ENCODE peak calls at places on chromosomes 16 and 17, in four cellular contexts. One of them, this sample, is unnamed.

GRCh38 chr16:29809850-29810698 is 1.9 kb upstream of the PRRT2 start:
- DNase-seq in tibial nerve: no peak
- DNase-seq in IMR-90: no peak
- DNase-seq in uterus: peak; percentile 39
- DNase-seq in this sample: no peak

GRCh38 chr16:24918641-24919040 is 72.9 kb downstream of the SLC5A11 start:
- DNase-seq in tibial nerve: no peak
- DNase-seq in IMR-90: no peak
- DNase-seq in uterus: no peak
- DNase-seq in this sample: no peak

GRCh38 chr16:84988328-84989080 is 22.8 kb downstream of the ZDHHC7 start:
- DNase-seq in tibial nerve: no peak
- DNase-seq in IMR-90: no peak
- DNase-seq in uterus: no peak
- DNase-seq in this sample: no peak

GRCh38 chr17:74746376-74746775 is 2.1 kb upstream of the NHERF1 start:
- DNase-seq in tibial nerve: no peak
- DNase-seq in IMR-90: no peak
- DNase-seq in uterus: no peak
- DNase-seq in this sample: no peak

GRCh38 chr17:32350662-32351418 is 883 bp downstream of the ZNF207 start:
- DNase-seq in tibial nerve: no peak
- DNase-seq in IMR-90: peak; percentile 62
- DNase-seq in uterus: no peak
- DNase-seq in this sample: no peak

GRCh38 chr16:54318941-54319340 is 32.4 kb upstream of the IRX3 start:
- DNase-seq in tibial nerve: no peak
- DNase-seq in IMR-90: no peak
- DNase-seq in uterus: no peak
- DNase-seq in this sample: no peak

GRCh38 chr16:10738231-10739077 is 5.2 kb upstream of the NUBP1 start:
- DNase-seq in tibial nerve: no peak
- DNase-seq in IMR-90: peak; percentile 78
- DNase-seq in uterus: peak; percentile 50
- DNase-seq in this sample: no peak

GRCh38 chr16:47026947-47027346 is 53.5 kb upstream of the DNAJA2 start:
- DNase-seq in tibial nerve: no peak
- DNase-seq in IMR-90: no peak
- DNase-seq in uterus: no peak
- DNase-seq in this sample: no peak

GRCh38 chr17:2027528-2028233 is 2.3 kb upstream of the DPH1 start:
- DNase-seq in tibial nerve: no peak
- DNase-seq in IMR-90: no peak
- DNase-seq in uterus: no peak
- DNase-seq in this sample: peak; percentile 65

GRCh38 chr16:67598527-67598926 is 36.2 kb downstream of the CTCF start:
- DNase-seq in tibial nerve: no peak
- DNase-seq in IMR-90: peak; percentile 54
- DNase-seq in uterus: no peak
- DNase-seq in this sample: no peak

DNA sequence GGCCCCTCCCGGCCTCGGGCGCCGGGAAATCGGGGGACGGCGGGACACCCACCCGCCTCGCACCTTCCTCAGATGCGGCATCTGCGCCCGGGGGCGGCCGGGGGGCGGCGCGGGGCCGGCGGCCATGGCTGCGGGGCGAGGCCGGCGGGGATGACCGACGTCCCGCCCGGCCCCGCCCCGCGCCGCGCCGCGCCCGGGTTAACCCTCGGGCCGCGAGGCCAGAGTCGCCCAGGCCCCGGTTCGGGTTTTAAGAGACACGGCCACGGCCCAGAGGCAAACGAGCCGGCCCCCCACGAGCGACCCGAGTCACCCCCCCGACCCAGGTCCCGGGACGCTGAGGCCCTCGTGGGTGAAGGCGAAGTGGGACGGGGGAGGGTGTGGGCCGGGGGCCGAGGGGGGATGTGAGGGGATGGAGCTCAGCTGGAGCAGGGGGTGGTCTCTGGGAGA is at the start of gene RGS11:
- DNase-seq in tibial nerve: no peak
- DNase-seq in IMR-90: no peak
- DNase-seq in uterus: no peak
- DNase-seq in this sample: no peak
- H3K4me3 ChIP-seq in tibial nerve: peak within 1 kb of the TSS; percentile 47
- H3K4me3 ChIP-seq in IMR-90: peak within 1 kb of the TSS; percentile 45
- H3K4me3 ChIP-seq in uterus: peak within 1 kb of the TSS; percentile 22
- H3K4me3 ChIP-seq in this sample: peak within 1 kb of the TSS; percentile 50

GRCh38 chr17:80743181-80743771 is 198.6 kb downstream of the RPTOR start:
- DNase-seq in tibial nerve: no peak
- DNase-seq in IMR-90: no peak
- DNase-seq in uterus: no peak
- DNase-seq in this sample: no peak
- TF ChIP-seq POLR2A in tibial nerve: no peak
- TF ChIP-seq POLR2A in IMR-90: no peak
- TF ChIP-seq POLR2A in uterus: no peak
- TF ChIP-seq POLR2A in this sample: no peak

DNA sequence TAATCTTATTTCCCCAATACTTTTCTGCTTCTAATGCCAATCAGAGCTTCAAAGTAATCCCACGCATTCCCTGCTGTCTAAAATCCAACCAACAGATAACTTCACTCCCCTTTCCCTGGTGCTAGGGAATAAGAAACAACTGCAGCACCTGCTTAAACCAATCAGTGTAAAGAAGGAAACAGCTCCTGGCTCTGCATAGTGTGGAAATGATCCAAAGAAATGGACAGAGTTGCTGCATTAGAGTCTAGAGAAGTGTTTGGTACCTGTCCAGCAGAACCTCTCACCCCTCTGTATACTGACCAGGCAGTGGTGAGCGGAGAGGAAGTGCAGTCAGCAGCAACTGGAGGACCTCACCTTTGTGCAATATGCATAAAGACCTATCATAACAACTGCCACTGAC is 85.5 kb downstream of the NCOR1 start:
- DNase-seq in tibial nerve: no peak
- DNase-seq in IMR-90: no peak
- DNase-seq in uterus: no peak
- DNase-seq in this sample: no peak
- H3K36me3 ChIP-seq in tibial nerve: no peaks in the 10 kb centered on the region
- H3K36me3 ChIP-seq in IMR-90: peaks cover 19% of the 10 kb centered on the region
- H3K36me3 ChIP-seq in uterus: no peaks in the 10 kb centered on the region
- H3K36me3 ChIP-seq in this sample: peaks cover 51% of the 10 kb centered on the region

DNA sequence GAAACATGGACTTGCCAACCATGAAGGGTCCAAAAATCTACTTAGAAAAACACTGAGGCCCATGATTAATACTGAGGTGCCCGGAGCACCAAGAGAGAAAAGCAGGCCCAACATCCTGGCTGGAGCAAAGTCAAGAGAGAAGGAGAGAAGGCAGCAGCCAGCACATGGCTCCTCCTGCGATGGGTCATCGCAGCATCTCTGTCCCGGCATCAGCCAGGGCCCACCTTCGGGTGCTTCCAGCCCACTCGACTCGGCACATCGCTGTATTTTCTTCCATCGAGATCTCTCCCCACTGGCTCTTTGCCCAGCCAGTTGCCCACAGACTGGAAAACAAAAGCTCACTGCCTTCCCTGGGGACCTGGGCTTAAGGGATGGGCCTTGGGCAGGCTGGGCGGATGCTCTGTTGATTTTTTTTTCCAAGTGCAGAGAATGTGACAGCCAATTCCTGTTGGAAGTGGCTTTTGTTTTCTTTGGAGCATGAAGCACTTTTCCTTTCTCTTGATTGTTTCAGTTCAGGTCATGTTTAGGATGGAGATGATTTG is 58.1 kb downstream of the CYB5B start:
- DNase-seq in tibial nerve: peak; percentile 49
- DNase-seq in IMR-90: peak; percentile 27
- DNase-seq in uterus: peak; percentile 60
- DNase-seq in this sample: peak; percentile 89
- H3K4me3 ChIP-seq in tibial nerve: no peak overlapping the region
- H3K4me3 ChIP-seq in IMR-90: no peak overlapping the region
- H3K4me3 ChIP-seq in uterus: no peak overlapping the region
- H3K4me3 ChIP-seq in this sample: peak overlapping the region; percentile 18

DNA sequence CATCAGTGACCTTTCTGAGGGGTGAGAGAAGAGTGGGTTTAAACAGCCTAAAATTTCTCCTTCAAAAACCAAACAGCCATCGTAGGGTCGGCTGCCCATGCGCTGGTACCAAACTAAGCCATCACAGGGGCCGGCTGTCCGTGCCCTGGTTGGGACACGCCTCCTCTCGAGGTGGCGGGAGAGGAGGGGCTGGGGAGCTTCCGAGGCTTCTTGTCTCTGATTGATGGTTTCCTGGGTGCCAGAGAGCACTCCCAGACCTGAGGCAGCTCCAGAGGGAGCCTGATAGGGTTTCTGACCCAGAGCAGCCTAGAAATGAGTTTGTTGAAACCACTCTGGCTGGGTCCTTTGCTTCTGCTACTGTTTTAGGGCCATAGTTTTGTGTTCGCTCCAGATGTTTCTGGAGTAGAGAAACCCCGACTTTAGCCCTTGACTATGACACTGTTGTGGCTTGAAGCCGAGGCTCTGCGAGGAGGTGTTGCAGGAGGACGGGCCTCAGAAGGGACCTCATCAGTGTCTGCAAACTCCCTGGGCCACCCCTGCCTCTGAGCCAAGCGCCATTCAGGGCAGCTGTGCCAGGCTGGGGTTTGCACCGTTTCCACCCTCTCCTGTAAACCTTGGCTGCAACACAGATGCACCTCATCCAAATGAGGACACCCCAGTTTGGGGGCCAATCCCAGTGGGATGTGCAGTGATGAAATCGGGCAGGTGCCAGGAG is 6.2 kb downstream of the ZNF276 start:
- DNase-seq in tibial nerve: no peak
- DNase-seq in IMR-90: no peak
- DNase-seq in uterus: no peak
- DNase-seq in this sample: no peak
- TF ChIP-seq POLR2A in tibial nerve: no peak
- TF ChIP-seq POLR2A in IMR-90: no peak
- TF ChIP-seq POLR2A in uterus: no peak
- TF ChIP-seq POLR2A in this sample: no peak

DNA sequence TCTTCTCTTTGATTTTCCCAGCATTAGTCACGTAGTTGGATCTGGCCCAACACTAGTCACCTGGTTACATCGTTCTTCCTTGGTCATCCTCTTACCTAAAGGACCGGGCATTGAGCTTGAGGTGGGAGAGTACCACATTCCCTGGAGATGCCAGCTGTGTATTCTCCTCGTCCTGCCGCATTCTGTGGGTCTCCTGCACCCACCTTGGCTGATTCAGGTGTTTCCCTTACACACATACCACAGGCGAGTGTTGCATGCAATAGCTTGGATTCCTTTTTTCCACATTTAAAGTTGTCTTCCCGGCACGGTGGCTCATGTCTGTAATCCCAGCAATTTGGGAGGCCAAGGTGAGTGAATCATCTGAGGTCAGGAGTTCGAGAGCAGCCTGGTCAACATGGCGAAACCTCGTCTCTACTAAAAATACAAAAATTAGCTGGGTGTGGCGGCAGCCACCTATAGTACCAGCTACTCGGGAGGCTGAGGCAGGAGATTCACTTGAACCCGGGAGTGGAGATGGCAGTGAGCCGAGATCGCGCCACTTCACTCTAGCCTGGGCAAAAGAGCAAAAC is 21.6 kb upstream of the CLEC18C start:
- DNase-seq in tibial nerve: no peak
- DNase-seq in IMR-90: no peak
- DNase-seq in uterus: no peak
- DNase-seq in this sample: peak; percentile 64
- H3K36me3 ChIP-seq in tibial nerve: peaks cover 40% of the 10 kb centered on the region
- H3K36me3 ChIP-seq in IMR-90: peaks cover 64% of the 10 kb centered on the region
- H3K36me3 ChIP-seq in uterus: no peaks in the 10 kb centered on the region
- H3K36me3 ChIP-seq in this sample: peaks cover 95% of the 10 kb centered on the region

DNA sequence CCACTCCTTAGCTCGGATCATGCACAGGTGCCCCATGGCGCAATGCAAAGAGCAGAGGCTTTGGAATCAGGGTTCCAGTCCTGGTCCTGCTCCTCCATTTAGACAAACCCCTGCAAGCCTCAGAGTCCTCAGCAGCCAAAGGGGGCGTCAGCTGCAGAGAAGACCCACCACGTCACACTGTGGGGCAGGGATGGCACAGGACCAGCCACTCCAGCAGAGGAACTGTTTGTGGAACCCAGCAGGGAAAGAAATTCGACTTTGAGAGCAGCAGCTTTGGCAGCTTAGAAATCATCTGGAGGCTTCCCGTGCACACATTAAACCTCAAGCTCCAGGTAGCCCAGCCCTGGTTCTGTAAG is 25.2 kb downstream of the C17orf100 start:
- DNase-seq in tibial nerve: no peak
- DNase-seq in IMR-90: no peak
- DNase-seq in uterus: no peak
- DNase-seq in this sample: no peak
- H3K4me3 ChIP-seq in tibial nerve: no peak overlapping the region
- H3K4me3 ChIP-seq in IMR-90: no peak overlapping the region
- H3K4me3 ChIP-seq in uterus: no peak overlapping the region
- H3K4me3 ChIP-seq in this sample: no peak overlapping the region